ENCODE peak calls at places on chromosomes 13 and 19, in ten cellular contexts. D, U, C, H, F, K, R, O, B and T are unnamed samples.

GRCh38 chr13:99288069-99288468 is 19.1 kb downstream of the GPR183 start:
- DNase-seq in D (peak; percentile 66), U (peak; percentile 94), C (no peak), H (no peak), F (no peak), K (no peak), R (no peak), O (no peak), B (no peak), T (no peak)

GRCh38 chr19:35150445-35150844 is 4.1 kb upstream of the FXYD5 start:
- DNase-seq in D (no peak), U (no peak), C (no peak), H (no peak), F (no peak), K (no peak), R (no peak), O (no peak), B (no peak), T (no peak)

GRCh38 chr19:5219551-5220304 is 120.9 kb downstream of the PTPRS start:
- DNase-seq in D (no peak), U (no peak), C (no peak), H (no peak), F (no peak), K (no peak), R (no peak), O (no peak), B (no peak), T (no peak)

GRCh38 chr13:50318887-50319286 is 303.6 kb downstream of the KCNRG start:
- DNase-seq in D (no peak), U (no peak), C (no peak), H (no peak), F (no peak), K (no peak), R (no peak), O (no peak), B (no peak), T (no peak)

GRCh38 chr19:57192064-57192395 is 730 bp downstream of the ZNF264 start:
- DNase-seq in D (no peak), U (no peak), C (no peak), H (no peak), F (no peak), K (no peak), R (no peak), O (peak; percentile 6), B (peak; percentile 3), T (no peak)

GRCh38 chr13:23788459-23788858 is 100.7 kb downstream of the MIPEP start:
- DNase-seq in D (no peak), U (no peak), C (no peak), H (no peak), F (no peak), K (no peak), R (no peak), O (no peak), B (no peak), T (no peak)

GRCh38 chr13:42544246-42544915 is 29.6 kb upstream of the TNFSF11 start:
- DNase-seq in D (no peak), U (no peak), C (no peak), H (no peak), F (no peak), K (no peak), R (no peak), O (no peak), B (no peak), T (no peak)

GRCh38 chr19:13163609-13164364 is 13.6 kb downstream of the IER2 start:
- DNase-seq in D (peak; percentile 41), U (peak; percentile 48), C (peak; percentile 62), H (peak; percentile 89), F (peak; percentile 89), K (peak; percentile 70), R (peak; percentile 76), O (peak; percentile 93), B (peak; percentile 82), T (peak; percentile 76)

GRCh38 chr13:111922086-111922485 is 144.9 kb upstream of the SOX1 start:
- DNase-seq in D (no peak), U (no peak), C (no peak), H (peak; percentile 60), F (no peak), K (no peak), R (no peak), O (no peak), B (no peak), T (no peak)

GRCh38 chr13:41416276-41416675 is 41.1 kb upstream of the RGCC start:
- DNase-seq in D (no peak), U (no peak), C (no peak), H (no peak), F (no peak), K (no peak), R (no peak), O (no peak), B (no peak), T (no peak)

GRCh38 chr13:32622827-32623226 is 36.6 kb downstream of the PDS5B start:
- DNase-seq in D (no peak), U (no peak), C (no peak), H (no peak), F (no peak), K (no peak), R (no peak), O (no peak), B (no peak), T (no peak)

GRCh38 chr19:29013988-29014387 is 199.0 kb downstream of the UQCRFS1 start:
- DNase-seq in D (no peak), U (no peak), C (no peak), H (no peak), F (no peak), K (no peak), R (no peak), O (no peak), B (no peak), T (no peak)

GRCh38 chr19:29013325-29013724 is 199.6 kb downstream of the UQCRFS1 start:
- DNase-seq in D (no peak), U (no peak), C (no peak), H (no peak), F (no peak), K (no peak), R (no peak), O (no peak), B (no peak), T (no peak)

GRCh38 chr19:29014857-29015436 is 198.0 kb downstream of the UQCRFS1 start:
- DNase-seq in D (no peak), U (no peak), C (no peak), H (no peak), F (no peak), K (no peak), R (no peak), O (no peak), B (no peak), T (no peak)

GRCh38 chr19:29010276-29010675 is 202.7 kb downstream of the UQCRFS1 start:
- DNase-seq in D (no peak), U (no peak), C (no peak), H (no peak), F (no peak), K (no peak), R (no peak), O (no peak), B (no peak), T (no peak)

DNA sequence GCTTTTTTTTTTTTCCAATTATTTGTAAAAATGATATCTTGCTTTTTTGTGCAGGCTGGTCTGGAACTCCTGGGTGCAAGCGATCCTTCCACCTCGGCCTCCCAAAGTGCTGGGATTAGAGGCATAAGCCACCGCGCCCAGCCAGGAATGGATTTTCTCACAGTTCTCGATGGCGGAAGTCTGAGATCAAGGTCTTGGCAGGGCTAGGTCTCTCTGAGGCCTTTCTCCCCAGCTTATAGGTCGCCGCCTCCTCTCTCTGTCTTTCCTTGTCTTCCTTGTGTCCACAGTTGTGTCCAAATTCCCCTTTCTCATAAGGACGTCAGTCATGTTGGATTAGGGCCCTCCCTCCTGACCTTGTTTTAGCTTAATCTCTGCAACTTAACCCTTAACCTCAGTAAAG is 200.5 kb downstream of the UQCRFS1 start:
- DNase-seq in D (no peak), U (no peak), C (no peak), H (no peak), F (no peak), K (no peak), R (no peak), O (no peak), B (no peak), T (no peak)
- TF ChIP-seq CTCF in D (no peak), U (no peak), C (no peak), H (no peak), F (no peak), K (no peak), R (no peak), O (no peak), B (no peak), T (no peak)

GRCh38 chr19:51837145-51837544 is 42.2 kb downstream of the FPR3 start:
- DNase-seq in D (no peak), U (no peak), C (no peak), H (no peak), F (no peak), K (no peak), R (no peak), O (no peak), B (no peak), T (no peak)
- TF ChIP-seq CTCF in D (no peak), U (no peak), C (no peak), H (no peak), F (no peak), K (no peak), R (no peak), O (no peak), B (no peak), T (no peak)

GRCh38 chr13:20824762-20825161 is 51.0 kb upstream of the EEF1AKMT1 start:
- DNase-seq in D (no peak), U (no peak), C (no peak), H (no peak), F (no peak), K (no peak), R (no peak), O (no peak), B (no peak), T (no peak)

GRCh38 chr13:20825476-20825875 is 51.7 kb upstream of the EEF1AKMT1 start:
- DNase-seq in D (no peak), U (no peak), C (no peak), H (no peak), F (no peak), K (no peak), R (no peak), O (no peak), B (no peak), T (no peak)

GRCh38 chr13:20826810-20827560 is 53.2 kb upstream of the EEF1AKMT1 start:
- DNase-seq in D (no peak), U (no peak), C (no peak), H (no peak), F (no peak), K (no peak), R (no peak), O (no peak), B (no peak), T (no peak)

GRCh38 chr13:20828540-20829364 is 55.0 kb upstream of the EEF1AKMT1 start:
- DNase-seq in D (peak; percentile 44), U (peak; percentile 69), C (peak; percentile 70), H (no peak), F (peak; percentile 33), K (no peak), R (no peak), O (peak; percentile 75), B (peak; percentile 16), T (peak; percentile 7)

GRCh38 chr13:20826301-20826700 is 52.5 kb upstream of the EEF1AKMT1 start:
- DNase-seq in D (no peak), U (no peak), C (no peak), H (no peak), F (no peak), K (no peak), R (no peak), O (no peak), B (no peak), T (no peak)
- TF ChIP-seq CTCF in D (no peak), U (no peak), C (no peak), H (no peak), F (no peak), K (no peak), R (no peak), O (no peak), B (no peak), T (no peak)

GRCh38 chr13:77521595-77522367 is 13.7 kb upstream of the SCEL start:
- DNase-seq in D (no peak), U (no peak), C (no peak), H (no peak), F (peak; percentile 48), K (no peak), R (peak; percentile 26), O (peak; percentile 92), B (no peak), T (no peak)
- TF ChIP-seq CTCF in D (no peak), U (no peak), C (no peak), H (no peak), F (no peak), K (no peak), R (no peak), O (no peak), B (no peak), T (no peak)